ENCODE peak calls at places on chromosomes 16 and 17, in five cellular contexts. One of them, this sample, is unnamed.

GRCh38 chr16:88810868-88811599 is 694 bp downstream of the APRT start:
- DNase-seq in lung: peak
- DNase-seq in fibroblast of lung: peak
- DNase-seq in GM20000: peak
- DNase-seq in dorsolateral prefrontal cortex: peak
- DNase-seq in this sample: no peak

GRCh38 chr16:29232811-29233704 is 173.5 kb downstream of the NPIPB11 start:
- DNase-seq in lung: no peak
- DNase-seq in fibroblast of lung: no peak
- DNase-seq in GM20000: no peak
- DNase-seq in dorsolateral prefrontal cortex: no peak
- DNase-seq in this sample: no peak

GRCh38 chr17:44293509-44294226 is 14.7 kb upstream of the RUNDC3A start:
- DNase-seq in lung: no peak
- DNase-seq in fibroblast of lung: no peak
- DNase-seq in GM20000: no peak
- DNase-seq in dorsolateral prefrontal cortex: no peak
- DNase-seq in this sample: no peak

GRCh38 chr17:57677301-57677700 is 67.8 kb downstream of the CCDC182 start:
- DNase-seq in lung: no peak
- DNase-seq in fibroblast of lung: no peak
- DNase-seq in GM20000: no peak
- DNase-seq in dorsolateral prefrontal cortex: no peak
- DNase-seq in this sample: no peak

GRCh38 chr17:40480501-40481003 is 20.9 kb downstream of the TNS4 start:
- DNase-seq in lung: no peak
- DNase-seq in fibroblast of lung: no peak
- DNase-seq in GM20000: peak
- DNase-seq in dorsolateral prefrontal cortex: no peak
- DNase-seq in this sample: no peak

GRCh38 chr17:20114466-20114865 is 105.3 kb downstream of the SPECC1 start:
- DNase-seq in lung: no peak
- DNase-seq in fibroblast of lung: no peak
- DNase-seq in GM20000: no peak
- DNase-seq in dorsolateral prefrontal cortex: no peak
- DNase-seq in this sample: no peak

GRCh38 chr17:2804912-2805311 is 8.7 kb downstream of the RAP1GAP2 start:
- DNase-seq in lung: no peak
- DNase-seq in fibroblast of lung: no peak
- DNase-seq in GM20000: no peak
- DNase-seq in dorsolateral prefrontal cortex: no peak
- DNase-seq in this sample: no peak

GRCh38 chr17:74782571-74782970 is 6.4 kb upstream of the NAT9 start:
- DNase-seq in lung: no peak
- DNase-seq in fibroblast of lung: no peak
- DNase-seq in GM20000: no peak
- DNase-seq in dorsolateral prefrontal cortex: no peak
- DNase-seq in this sample: no peak

GRCh38 chr17:57158296-57158695 is 73.2 kb downstream of the AKAP1 start:
- DNase-seq in lung: no peak
- DNase-seq in fibroblast of lung: peak
- DNase-seq in GM20000: no peak
- DNase-seq in dorsolateral prefrontal cortex: no peak
- DNase-seq in this sample: no peak

GRCh38 chr16:67562918-67563707 is 787 bp downstream of the CTCF start:
- DNase-seq in lung: peak
- DNase-seq in fibroblast of lung: peak
- DNase-seq in GM20000: peak
- DNase-seq in dorsolateral prefrontal cortex: peak
- DNase-seq in this sample: peak

GRCh38 chr17:18182978-18183333 is 672 bp upstream of the ALKBH5 start:
- DNase-seq in lung: peak
- DNase-seq in fibroblast of lung: peak
- DNase-seq in GM20000: peak
- DNase-seq in dorsolateral prefrontal cortex: peak
- DNase-seq in this sample: peak

GRCh38 chr16:86984975-86985655 is 332.1 kb downstream of the C16orf95 start:
- DNase-seq in lung: no peak
- DNase-seq in fibroblast of lung: no peak
- DNase-seq in GM20000: no peak
- DNase-seq in dorsolateral prefrontal cortex: no peak
- DNase-seq in this sample: no peak

GRCh38 chr17:80516533-80516932 is 28.1 kb upstream of the RPTOR start:
- DNase-seq in lung: no peak
- DNase-seq in fibroblast of lung: no peak
- DNase-seq in GM20000: no peak
- DNase-seq in dorsolateral prefrontal cortex: no peak
- DNase-seq in this sample: no peak
- TF ChIP-seq CTCF in lung: no peak
- TF ChIP-seq CTCF in fibroblast of lung: no peak
- TF ChIP-seq CTCF in GM20000: no peak
- TF ChIP-seq CTCF in dorsolateral prefrontal cortex: no peak
- TF ChIP-seq CTCF in this sample: no peak

DNA sequence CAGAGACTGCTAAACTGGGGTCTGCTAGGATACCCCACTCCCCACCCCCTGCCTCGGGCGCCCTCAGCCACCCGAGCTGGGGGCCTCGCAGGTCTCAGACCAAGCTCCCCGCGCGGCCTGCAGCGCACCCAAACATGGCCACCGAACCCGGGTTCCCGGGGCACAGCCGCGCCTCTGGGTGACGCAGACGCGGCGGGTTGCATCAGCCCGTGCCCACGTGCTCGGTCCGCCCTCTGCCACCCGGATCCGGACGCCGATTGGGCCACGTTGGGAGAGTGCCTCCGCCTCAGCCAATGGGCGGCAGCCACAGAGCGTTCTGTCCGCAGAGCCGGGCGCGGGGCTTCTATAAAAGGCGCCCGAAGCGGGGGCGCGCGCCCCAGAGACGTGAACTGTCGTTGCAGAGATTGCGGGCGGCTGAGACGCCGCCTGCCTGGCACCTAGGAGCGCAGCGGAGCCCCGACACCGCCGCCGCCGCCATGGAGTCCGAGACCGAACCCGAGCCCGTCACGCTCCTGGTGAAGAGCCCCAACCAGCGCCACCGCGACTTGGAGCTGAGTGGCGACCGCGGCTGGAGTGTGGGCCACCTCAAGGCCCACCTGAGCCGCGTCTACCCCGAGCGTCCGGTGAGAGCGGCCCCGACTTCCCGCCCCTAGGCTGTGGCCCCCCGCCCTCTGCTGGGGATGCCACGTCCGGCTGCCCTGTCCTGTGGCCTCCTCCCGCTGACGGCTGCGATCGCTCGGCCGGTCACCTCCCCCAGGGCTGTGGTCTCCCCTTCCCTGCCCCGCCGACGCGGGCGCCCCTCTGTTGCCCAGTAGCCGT is at the start of gene HERPUD1:
- DNase-seq in lung: peak
- DNase-seq in fibroblast of lung: peak
- DNase-seq in GM20000: peak
- DNase-seq in dorsolateral prefrontal cortex: peak
- DNase-seq in this sample: peak
- TF ChIP-seq CTCF in lung: no peak
- TF ChIP-seq CTCF in fibroblast of lung: no peak
- TF ChIP-seq CTCF in GM20000: no peak
- TF ChIP-seq CTCF in dorsolateral prefrontal cortex: no peak
- TF ChIP-seq CTCF in this sample: peak

DNA sequence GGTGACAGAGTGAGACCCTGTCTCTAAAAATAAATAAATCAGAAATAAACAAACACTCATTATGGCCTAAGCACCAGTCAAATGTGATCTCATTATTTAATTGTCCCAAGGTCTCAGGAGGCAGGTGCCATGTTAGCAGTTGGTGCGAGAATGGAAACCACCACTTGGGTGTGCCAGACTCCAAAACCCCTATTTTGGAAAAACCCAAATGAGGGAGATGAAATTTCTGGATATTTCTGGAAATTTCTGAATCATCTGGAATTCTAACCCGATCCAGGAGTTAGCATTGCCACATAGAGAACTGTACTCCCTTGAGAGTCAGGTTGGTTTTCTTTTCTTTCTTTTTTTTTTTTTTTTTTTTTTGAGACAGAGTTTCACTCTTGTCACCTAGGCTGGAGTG is 264.0 kb downstream of the XYLT1 start:
- DNase-seq in lung: no peak
- DNase-seq in fibroblast of lung: no peak
- DNase-seq in GM20000: no peak
- DNase-seq in dorsolateral prefrontal cortex: no peak
- DNase-seq in this sample: no peak
- TF ChIP-seq CTCF in lung: no peak
- TF ChIP-seq CTCF in fibroblast of lung: peak
- TF ChIP-seq CTCF in GM20000: no peak
- TF ChIP-seq CTCF in dorsolateral prefrontal cortex: no peak
- TF ChIP-seq CTCF in this sample: no peak

DNA sequence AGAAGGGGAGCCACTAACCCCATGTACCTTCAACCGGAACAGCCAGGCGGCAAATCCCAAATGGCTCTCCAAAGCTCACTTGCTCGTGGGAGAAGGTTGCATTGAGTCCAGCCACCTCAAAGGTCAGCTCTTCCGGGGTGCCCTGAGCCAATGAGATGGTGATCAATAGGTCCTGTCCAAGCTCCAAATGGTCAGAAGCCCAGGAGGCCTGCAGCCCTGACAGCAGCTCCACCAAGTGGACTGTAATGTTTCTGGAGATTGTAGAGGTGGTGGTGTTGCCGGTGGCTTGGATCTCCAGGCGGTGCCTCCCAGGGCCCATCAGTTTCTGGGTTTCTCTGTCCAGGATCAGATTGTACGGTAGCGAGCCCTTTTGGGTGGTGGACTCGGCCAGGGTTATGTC is 39.9 kb upstream of the BCO1 start:
- DNase-seq in lung: no peak
- DNase-seq in fibroblast of lung: no peak
- DNase-seq in GM20000: no peak
- DNase-seq in dorsolateral prefrontal cortex: peak
- DNase-seq in this sample: no peak
- TF ChIP-seq CTCF in lung: no peak
- TF ChIP-seq CTCF in fibroblast of lung: peak
- TF ChIP-seq CTCF in GM20000: no peak
- TF ChIP-seq CTCF in dorsolateral prefrontal cortex: peak
- TF ChIP-seq CTCF in this sample: no peak

This sample was measured in glutamatergic neuron.